ENCODE peak calls at places on chromosomes 7 and 10, in seven cellular contexts. Q, Z, N, H, A, F and O are unnamed samples. For H3K27me3, the result is how much of the 10 kb centered on the place peaks cover.

GRCh38 chr10:52889611-52890010 is 117.0 kb upstream of the MBL2 start:
- DNase-seq in Q (no peak), Z (no peak), N (no peak), H (no peak), A (no peak), F (no peak), O (no peak)

GRCh38 chr7:116500071-116500853 is 724 bp downstream of the CAV2 start:
- DNase-seq in Q (peak), Z (peak), N (peak), H (no peak), A (no peak), F (peak), O (no peak)

GRCh38 chr7:19920200-19920599 is 146.8 kb upstream of the TMEM196 start:
- DNase-seq in Q (no peak), Z (no peak), N (peak), H (no peak), A (no peak), F (no peak), O (no peak)

GRCh38 chr7:55493416-55493815 is 78.9 kb downstream of the VOPP1 start:
- DNase-seq in Q (no peak), Z (peak), N (no peak), H (no peak), A (no peak), F (no peak), O (no peak)

GRCh38 chr7:44151679-44152355 is 10.7 kb upstream of the MYL7 start:
- DNase-seq in Q (no peak), Z (no peak), N (no peak), H (no peak), A (no peak), F (no peak), O (no peak)

GRCh38 chr10:126734015-126734414 is 63.5 kb upstream of the C10orf90 start:
- DNase-seq in Q (peak), Z (no peak), N (no peak), H (no peak), A (no peak), F (no peak), O (no peak)

GRCh38 chr10:26410356-26410755 is 27.8 kb upstream of the APBB1IP start:
- DNase-seq in Q (no peak), Z (no peak), N (no peak), H (no peak), A (no peak), F (no peak), O (no peak)

GRCh38 chr10:22832198-22832597 is 95.7 kb upstream of the ARMC3 start:
- DNase-seq in Q (no peak), Z (no peak), N (no peak), H (no peak), A (no peak), F (no peak), O (no peak)

GRCh38 chr10:86355571-86356038 is 11.0 kb downstream of the GRID1 start:
- DNase-seq in Q (peak), Z (peak), N (no peak), H (no peak), A (no peak), F (no peak), O (no peak)

GRCh38 chr7:46745700-46746090 is 824.6 kb upstream of the IGFBP3 start:
- DNase-seq in Q (no peak), Z (no peak), N (peak), H (no peak), A (no peak), F (no peak), O (no peak)

GRCh38 chr10:62384057-62384446 is 9.9 kb downstream of the ZNF365 start:
- DNase-seq in Q (no peak), Z (no peak), N (peak), H (peak), A (peak), F (no peak), O (peak)

GRCh38 chr10:17062493-17063487 is 66.8 kb downstream of the CUBN start:
- DNase-seq in Q (peak), Z (no peak), N (peak), H (peak), A (peak), F (peak), O (no peak)

GRCh38 chr10:105243825-105244224 is 602.7 kb downstream of the SORCS3 start:
- DNase-seq in Q (no peak), Z (no peak), N (no peak), H (no peak), A (no peak), F (no peak), O (no peak)

GRCh38 chr10:62514079-62514693 is 140.0 kb downstream of the ZNF365 start:
- DNase-seq in Q (no peak), Z (no peak), N (no peak), H (no peak), A (no peak), F (no peak), O (no peak)

GRCh38 chr10:79223346-79224048 is 123.8 kb upstream of the PPIF start:
- DNase-seq in Q (peak), Z (no peak), N (peak), H (no peak), A (no peak), F (peak), O (no peak)

GRCh38 chr10:83564889-83565588 is 574.3 kb upstream of the GHITM start:
- DNase-seq in Q (no peak), Z (no peak), N (no peak), H (no peak), A (no peak), F (no peak), O (no peak)

GRCh38 chr10:34933676-34934075 is 118.6 kb upstream of the PARD3 start:
- DNase-seq in Q (peak), Z (no peak), N (no peak), H (no peak), A (no peak), F (no peak), O (no peak)

GRCh38 chr10:35412336-35412735 is 76.0 kb downstream of the CCNY start:
- DNase-seq in Q (no peak), Z (no peak), N (no peak), H (no peak), A (no peak), F (no peak), O (no peak)

GRCh38 chr10:1361411-1362105 is 305.4 kb downstream of the WDR37 start:
- DNase-seq in Q (no peak), Z (no peak), N (no peak), H (no peak), A (no peak), F (no peak), O (no peak)

GRCh38 chr10:119251315-119251708 is 43.9 kb downstream of the GRK5 start:
- DNase-seq in Q (no peak), Z (peak), N (peak), H (no peak), A (peak), F (peak), O (no peak)

GRCh38 chr10:65620404-65621048 is 1305.3 kb upstream of the LRRTM3 start:
- DNase-seq in Q (no peak), Z (no peak), N (no peak), H (no peak), A (no peak), F (no peak), O (no peak)

GRCh38 chr7:159105066-159105780 is 39.4 kb downstream of the VIPR2 start:
- DNase-seq in Q (peak), Z (peak), N (no peak), H (no peak), A (no peak), F (no peak), O (no peak)

GRCh38 chr7:43658718-43659548 is 70.4 kb downstream of the COA1 start:
- DNase-seq in Q (no peak), Z (no peak), N (peak), H (no peak), A (peak), F (no peak), O (no peak)

GRCh38 chr10:78209987-78210386 is 176.3 kb downstream of the RPS24 start:
- DNase-seq in Q (no peak), Z (peak), N (no peak), H (no peak), A (no peak), F (no peak), O (no peak)

GRCh38 chr10:103812431-103812830 is 42.9 kb downstream of the SH3PXD2A start:
- DNase-seq in Q (no peak), Z (peak), N (peak), H (no peak), A (no peak), F (no peak), O (no peak)

GRCh38 chr7:68166525-68166924 is 1169.9 kb downstream of the TYW1 start:
- DNase-seq in Q (no peak), Z (no peak), N (no peak), H (no peak), A (no peak), F (no peak), O (no peak)

GRCh38 chr10:70589762-70590662 is 12.5 kb downstream of the PRF1 start:
- DNase-seq in Q (peak), Z (no peak), N (no peak), H (peak), A (no peak), F (peak), O (no peak)

GRCh38 chr7:10773430-10773829 is 200.2 kb upstream of the PHF14 start:
- DNase-seq in Q (no peak), Z (no peak), N (no peak), H (no peak), A (no peak), F (no peak), O (no peak)

GRCh38 chr10:82981137-82981723 is 1106.2 kb downstream of the NRG3 start:
- DNase-seq in Q (no peak), Z (no peak), N (no peak), H (peak), A (peak), F (no peak), O (no peak)

GRCh38 chr7:12642539-12642938 is 44.9 kb upstream of the ARL4A start:
- DNase-seq in Q (no peak), Z (no peak), N (no peak), H (no peak), A (no peak), F (no peak), O (no peak)

GRCh38 chr10:44010873-44011602 is 362.4 kb upstream of the ZNF32 start:
- DNase-seq in Q (peak), Z (no peak), N (peak), H (no peak), A (no peak), F (no peak), O (no peak)

GRCh38 chr7:157693521-157694388 is 357.0 kb downstream of the DNAJB6 start:
- DNase-seq in Q (no peak), Z (peak), N (no peak), H (no peak), A (no peak), F (no peak), O (no peak)

GRCh38 chr7:106216517-106217088 is 68.2 kb downstream of the NAMPT start:
- DNase-seq in Q (no peak), Z (no peak), N (peak), H (peak), A (peak), F (peak), O (no peak)

GRCh38 chr10:21495686-21496284 is 29.7 kb downstream of the SKIDA1 start:
- DNase-seq in Q (peak), Z (peak), N (peak), H (no peak), A (no peak), F (peak), O (peak)
- TF ChIP-seq CTCF in Q (peak), Z (peak), N (peak), H (peak), A (peak), F (peak), O (peak)

GRCh38 chr7:30510124-30511074 is 5.8 kb upstream of the GGCT start:
- DNase-seq in Q (no peak), Z (no peak), N (peak), H (no peak), A (no peak), F (peak), O (peak)
- H3K27me3 ChIP-seq in Q (under half), Z (under half), N (under half), H (under half), A (under half), F (under half), O (under half)

GRCh38 chr7:125059861-125060456 is 130.3 kb upstream of the POT1 start:
- DNase-seq in Q (no peak), Z (no peak), N (peak), H (no peak), A (no peak), F (no peak), O (no peak)
- TF ChIP-seq CTCF in Q (peak), Z (peak), N (peak), H (peak), A (peak), F (peak), O (no peak)

GRCh38 chr7:140640727-140641531 is at the start of gene DENND2A:
- DNase-seq in Q (peak), Z (peak), N (peak), H (peak), A (no peak), F (peak), O (no peak)

GRCh38 chr7:140635821-140636220 is 4.8 kb downstream of the DENND2A start:
- DNase-seq in Q (no peak), Z (no peak), N (no peak), H (no peak), A (no peak), F (no peak), O (no peak)

GRCh38 chr7:140640060-140640611 is 477 bp downstream of the DENND2A start:
- DNase-seq in Q (peak), Z (peak), N (no peak), H (no peak), A (no peak), F (peak), O (no peak)

GRCh38 chr7:140639366-140640053 is 1.1 kb downstream of the DENND2A start:
- DNase-seq in Q (peak), Z (peak), N (no peak), H (peak), A (peak), F (peak), O (no peak)

GRCh38 chr7:140638311-140638791 is 2.3 kb downstream of the DENND2A start:
- DNase-seq in Q (peak), Z (peak), N (no peak), H (peak), A (no peak), F (peak), O (no peak)
- H3K27me3 ChIP-seq in Q (under half), Z (half or more), N (under half), H (under half), A (under half), F (under half), O (half or more)